ENCODE peak calls at places on chromosome 14, in four cellular contexts. W is HepG2, P is SK-N-SH, L is HCT116. T is an unnamed sample.

GRCh38 chr14:20454359-20454644 is 310 bp downstream of the OSGEP start:
- DNase-seq in W (no peak), P (no peak), L (peak), T (peak)

GRCh38 chr14:20617138-20618003 is 24.1 kb downstream of the OR6S1 start:
- DNase-seq in W (no peak), P (no peak), L (no peak), T (no peak)

GRCh38 chr14:88504602-88505001 is 50.2 kb downstream of the PTPN21 start:
- DNase-seq in W (no peak), P (no peak), L (no peak), T (no peak)

GRCh38 chr14:97592341-97592980 is 795.3 kb downstream of the VRK1 start:
- DNase-seq in W (no peak), P (no peak), L (no peak), T (no peak)

GRCh38 chr14:56805992-56806737 is 4.1 kb downstream of the OTX2 start:
- DNase-seq in W (no peak), P (no peak), L (no peak), T (no peak)

GRCh38 chr14:50060871-50061663 is 55.3 kb downstream of the VCPKMT start:
- DNase-seq in W (peak), P (peak), L (no peak), T (no peak)

GRCh38 chr14:102733326-102733725 is 43.9 kb upstream of the TRAF3 start:
- DNase-seq in W (no peak), P (no peak), L (no peak), T (no peak)

GRCh38 chr14:51398898-51399297 is 158.9 kb downstream of the TMX1 start:
- DNase-seq in W (no peak), P (no peak), L (no peak), T (no peak)

GRCh38 chr14:78848234-78848820 is 678.2 kb downstream of the NRXN3 start:
- DNase-seq in W (peak), P (peak), L (peak), T (peak)

GRCh38 chr14:26394114-26394855 is 203.5 kb downstream of the NOVA1 start:
- DNase-seq in W (no peak), P (peak), L (no peak), T (peak)

GRCh38 chr14:83019744-83020414 is 1486.2 kb upstream of the SEL1L start:
- DNase-seq in W (no peak), P (no peak), L (no peak), T (no peak)

GRCh38 chr14:94343238-94343637 is 20.1 kb upstream of the SERPINA6 start:
- DNase-seq in W (no peak), P (no peak), L (no peak), T (no peak)

GRCh38 chr14:102046337-102047278 is 40.2 kb downstream of the HSP90AA1 start:
- DNase-seq in W (peak), P (peak), L (peak), T (no peak)

GRCh38 chr14:61101803-61102548 is 120.9 kb downstream of the SLC38A6 start:
- DNase-seq in W (no peak), P (no peak), L (no peak), T (no peak)

GRCh38 chr14:61347771-61348443 is 26.5 kb downstream of the PRKCH start:
- DNase-seq in W (no peak), P (no peak), L (no peak), T (no peak)

GRCh38 chr14:105205718-105206208 is 24.7 kb upstream of the NUDT14 start:
- DNase-seq in W (no peak), P (no peak), L (no peak), T (no peak)

GRCh38 chr14:80215756-80216581 is 4.7 kb upstream of the DIO2 start:
- DNase-seq in W (no peak), P (no peak), L (no peak), T (peak)

GRCh38 chr14:80211143-80212024 is at the start of gene DIO2:
- DNase-seq in W (no peak), P (no peak), L (no peak), T (no peak)

GRCh38 chr14:80215081-80215480 is 3.8 kb upstream of the DIO2 start:
- DNase-seq in W (no peak), P (no peak), L (no peak), T (no peak)

GRCh38 chr14:80212025-80212402 is 710 bp upstream of the DIO2 start:
- DNase-seq in W (no peak), P (no peak), L (no peak), T (no peak)

GRCh38 chr14:80213602-80214001 is 2.3 kb upstream of the DIO2 start:
- DNase-seq in W (peak), P (peak), L (peak), T (no peak)
- TF ChIP-seq SIN3A in W (no peak), P (no peak), L (no peak), T (no peak)

DNA sequence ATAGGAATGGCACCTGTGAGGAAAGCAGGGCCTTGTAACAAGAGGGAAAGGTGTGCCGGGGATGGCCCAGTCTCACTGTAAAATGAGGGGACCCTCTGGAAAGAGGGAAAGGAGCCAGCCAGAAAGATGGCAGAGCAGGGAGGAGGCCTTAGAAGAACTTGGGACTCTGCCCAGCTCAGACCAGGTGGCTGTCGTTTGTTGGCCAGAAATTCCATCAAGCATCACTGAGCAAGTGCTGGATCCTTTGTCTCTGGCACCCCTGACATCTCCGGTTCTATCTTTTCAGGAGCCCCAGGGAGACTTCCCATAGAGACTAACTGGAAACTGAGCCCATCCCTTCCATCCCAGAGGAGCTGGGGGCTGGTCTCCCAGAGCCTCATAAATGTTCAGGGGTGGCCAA is 43.3 kb downstream of the DEGS2 start:
- DNase-seq in W (no peak), P (no peak), L (no peak), T (no peak)
- H3K4me3 ChIP-seq in W (no peak), P (no peak), L (no peak), T (no peak)

DNA sequence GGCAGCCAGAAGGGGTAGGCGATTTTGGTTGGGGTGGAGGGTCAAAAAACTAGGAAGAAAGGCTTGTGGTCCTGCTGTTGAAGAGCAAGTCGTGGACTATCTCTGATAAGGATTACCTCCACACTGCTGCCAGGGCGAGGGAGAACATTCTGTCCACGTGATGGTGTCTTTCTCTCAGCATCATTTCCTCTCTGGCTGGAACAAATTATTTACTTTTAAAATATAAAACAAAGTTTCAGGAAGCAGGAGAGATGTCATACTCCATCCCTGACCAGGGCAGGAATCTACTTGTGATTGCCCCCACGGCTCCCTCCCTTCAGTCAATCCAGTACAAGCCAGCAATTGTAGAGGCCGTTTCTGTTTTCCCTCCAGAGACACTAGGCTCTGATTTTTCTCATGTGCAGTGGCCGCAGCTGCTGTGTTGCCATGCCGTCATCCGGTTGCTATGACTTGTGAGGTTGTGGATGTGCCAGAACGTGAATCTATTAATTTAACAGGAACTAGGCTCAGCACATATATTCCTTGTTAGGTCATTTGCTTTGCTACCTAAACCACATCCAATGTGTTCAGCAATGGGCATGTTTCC is 61.5 kb upstream of the PTGR2 start:
- DNase-seq in W (no peak), P (no peak), L (no peak), T (no peak)
- TF ChIP-seq POLR2AphosphoS5 in W (no peak), P (no peak), L (no peak), T (no peak)

GRCh38 chr14:23899788-23900187 is 53.8 kb upstream of the DHRS4 start:
- DNase-seq in W (no peak), P (no peak), L (no peak), T (no peak)

GRCh38 chr14:23895480-23895879 is 58.1 kb upstream of the DHRS4 start:
- DNase-seq in W (peak), P (peak), L (no peak), T (no peak)

DNA sequence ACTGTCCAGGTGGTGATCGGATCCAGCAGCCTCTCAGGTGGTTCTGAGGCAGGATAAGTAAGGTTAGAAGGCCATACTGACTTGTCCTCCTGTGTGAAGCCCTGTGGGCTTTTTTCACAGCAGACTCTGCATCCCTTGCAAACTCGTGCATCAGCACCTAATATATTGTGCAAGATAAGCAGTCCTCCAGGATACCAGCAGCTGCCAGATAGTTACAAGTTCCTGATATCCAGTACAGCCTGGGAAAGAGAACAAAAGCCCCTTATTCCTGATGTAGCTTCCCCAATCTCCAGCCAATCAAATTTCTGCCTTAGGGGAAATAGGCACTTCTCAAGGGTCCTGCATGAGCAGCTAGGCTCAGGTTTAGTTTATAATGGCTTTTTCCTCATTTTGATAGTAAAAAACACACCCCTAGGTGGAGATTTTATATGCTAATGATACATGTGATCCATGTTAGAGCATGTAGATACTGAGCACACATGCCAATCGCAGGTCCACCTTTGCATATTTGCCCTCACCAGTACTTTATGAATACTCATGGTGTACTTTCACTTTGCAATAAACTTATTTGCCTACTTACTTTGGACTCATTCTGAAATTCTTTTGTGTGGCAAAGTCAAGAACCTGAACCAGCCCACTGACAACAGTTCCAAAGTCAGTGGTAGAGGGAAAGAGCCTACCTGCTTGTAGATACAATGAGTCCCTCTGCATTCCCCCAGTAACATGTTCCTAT is 58.7 kb upstream of the DHRS4 start:
- DNase-seq in W (no peak), P (no peak), L (no peak), T (no peak)
- TF ChIP-seq SIN3A in W (no peak), P (no peak), L (no peak), T (no peak)

DNA sequence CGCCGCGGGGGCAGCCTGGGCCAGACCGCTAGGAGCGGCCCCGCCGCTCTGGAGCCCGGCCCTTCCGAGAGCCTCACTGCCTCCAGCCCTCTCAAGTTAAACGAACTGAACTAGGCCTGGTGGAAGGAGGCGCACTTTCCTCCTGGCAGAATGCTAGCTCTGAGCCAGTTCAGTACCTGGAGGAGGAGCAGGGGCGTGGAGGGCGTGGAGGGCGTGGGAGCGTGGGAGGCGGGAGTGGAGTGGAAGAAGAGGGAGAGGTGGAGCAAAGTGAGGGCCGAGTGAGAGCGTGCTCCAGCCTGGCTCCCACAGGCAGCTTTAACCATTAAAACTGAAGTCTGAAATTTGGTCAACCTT is 5.3 kb downstream of the LTB4R start:
- DNase-seq in W (no peak), P (no peak), L (no peak), T (no peak)
- H3K4me3 ChIP-seq in W (no peak), P (no peak), L (no peak), T (no peak)

DNA sequence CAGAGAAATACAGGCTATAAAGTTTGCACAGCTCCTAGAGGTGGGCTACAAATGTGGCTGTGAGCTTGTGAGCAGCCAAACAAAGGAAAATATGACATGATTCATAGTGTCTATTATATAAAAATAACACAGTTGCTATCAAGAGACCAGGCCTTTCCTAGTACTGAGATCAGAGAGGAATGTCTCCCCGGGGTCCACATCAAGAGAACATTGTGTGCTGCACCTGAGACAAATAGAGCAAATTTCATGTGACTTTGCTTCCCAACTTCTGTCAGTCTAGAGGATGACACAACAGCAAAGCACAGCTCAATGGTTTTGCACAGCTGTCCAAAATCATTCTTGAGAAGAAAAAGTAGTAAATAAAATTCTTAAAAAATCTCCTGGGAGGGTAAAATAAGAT is 297.5 kb upstream of the PRKD1 start:
- DNase-seq in W (no peak), P (no peak), L (no peak), T (no peak)
- TF ChIP-seq POLR2AphosphoS5 in W (no peak), P (no peak), L (no peak), T (no peak)

DNA sequence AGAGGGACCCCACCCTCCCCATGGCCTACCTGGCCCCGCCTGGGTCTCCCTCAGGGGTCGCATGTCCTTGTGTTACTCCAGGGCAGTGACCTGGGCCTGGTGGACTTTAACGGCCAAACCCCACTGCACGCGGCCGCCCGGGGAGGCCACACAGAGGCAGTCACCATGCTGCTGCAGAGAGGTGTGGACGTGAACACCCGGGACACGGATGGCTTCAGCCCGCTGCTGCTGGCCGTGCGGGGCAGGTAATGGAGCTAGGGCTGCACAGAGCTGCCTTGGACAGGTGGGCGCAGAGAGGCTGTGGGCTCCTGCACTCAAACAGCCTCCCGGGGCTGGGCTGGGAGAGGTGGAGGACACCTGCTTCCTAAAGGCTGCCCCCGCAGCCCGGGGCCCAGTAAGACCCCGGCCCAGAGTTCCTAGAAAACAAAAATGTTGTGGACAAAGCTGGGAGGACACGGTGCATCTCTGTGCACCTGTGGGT is 21.6 kb downstream of the ASPG start:
- DNase-seq in W (no peak), P (no peak), L (no peak), T (no peak)
- TF ChIP-seq SIN3A in W (no peak), P (no peak), L (no peak), T (no peak)

GRCh38 chr14:100028990-100029677 is 36.1 kb upstream of the EVL start:
- DNase-seq in W (no peak), P (no peak), L (no peak), T (no peak)

GRCh38 chr14:100031506-100032281 is 33.5 kb upstream of the EVL start:
- DNase-seq in W (no peak), P (no peak), L (peak), T (peak)

GRCh38 chr14:100032749-100033148 is 32.5 kb upstream of the EVL start:
- DNase-seq in W (no peak), P (no peak), L (no peak), T (no peak)

GRCh38 chr14:100027771-100028490 is 37.3 kb upstream of the EVL start:
- DNase-seq in W (no peak), P (no peak), L (no peak), T (no peak)

GRCh38 chr14:100030441-100031153 is 34.6 kb upstream of the EVL start:
- DNase-seq in W (no peak), P (no peak), L (no peak), T (peak)
- H3K4me3 ChIP-seq in W (no peak), P (no peak), L (no peak), T (no peak)

DNA sequence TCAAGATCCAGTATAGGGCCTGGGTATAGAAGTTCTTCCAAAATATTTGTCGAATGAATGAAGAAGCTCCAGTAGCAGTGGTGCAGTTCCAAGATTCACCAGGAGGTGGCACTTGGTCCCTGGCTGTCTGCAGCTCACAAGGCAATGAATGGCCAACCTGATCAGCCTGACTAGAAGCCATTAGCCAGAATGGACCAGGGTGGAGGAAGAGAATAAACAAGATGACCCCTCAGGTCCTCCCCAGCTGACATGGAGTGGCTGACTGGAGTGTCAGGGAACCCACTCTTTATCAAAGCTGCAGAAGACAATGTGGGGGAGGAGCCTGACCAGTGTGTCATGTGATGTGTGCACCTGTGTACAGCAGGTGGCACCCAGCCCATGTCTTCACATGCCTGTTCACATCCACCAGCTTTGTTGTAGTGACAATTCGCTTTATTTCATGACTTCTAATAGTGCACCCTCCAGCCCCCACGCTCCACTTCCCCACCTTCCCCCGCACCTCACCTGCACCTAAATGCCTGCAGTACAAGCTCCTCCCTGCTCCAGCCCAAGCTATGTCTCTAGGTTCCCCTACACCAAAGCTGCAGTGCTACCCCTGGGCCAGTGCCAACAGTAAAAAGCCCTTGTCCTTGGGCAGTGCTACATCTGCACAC is 3.0 kb downstream of the LTBP2 start:
- DNase-seq in W (peak), P (peak), L (peak), T (peak)
- TF ChIP-seq POLR2AphosphoS5 in W (no peak), P (no peak), L (no peak), T (no peak)

T was measured in Panc1.